ENCODE peak calls at places on chromosome 4, in six cellular contexts. One of them, this sample, is unnamed.

GRCh38 chr4:96183630-96184029 is 343.7 kb downstream of the PDHA2 start:
- DNase-seq in lung: no peak
- DNase-seq in fibroblast of lung: no peak
- DNase-seq in MM.1S: no peak
- DNase-seq in sigmoid colon: no peak
- DNase-seq in WERI-Rb-1: no peak
- DNase-seq in this sample: no peak

GRCh38 chr4:757111-757510 is 51.5 kb downstream of the PCGF3 start:
- DNase-seq in sigmoid colon: no peak
- DNase-seq in lung: no peak
- DNase-seq in WERI-Rb-1: no peak
- DNase-seq in fibroblast of lung: no peak
- DNase-seq in MM.1S: no peak
- DNase-seq in this sample: no peak

GRCh38 chr4:164753873-164754488 is at the start of gene SMIM31:
- DNase-seq in MM.1S: no peak
- DNase-seq in fibroblast of lung: no peak
- DNase-seq in WERI-Rb-1: no peak
- DNase-seq in lung: no peak
- DNase-seq in sigmoid colon: no peak
- DNase-seq in this sample: no peak

GRCh38 chr4:67131224-67131623 is 414.1 kb downstream of the CENPC start:
- DNase-seq in sigmoid colon: no peak
- DNase-seq in fibroblast of lung: peak
- DNase-seq in WERI-Rb-1: no peak
- DNase-seq in MM.1S: no peak
- DNase-seq in lung: no peak
- DNase-seq in this sample: no peak

GRCh38 chr4:188432328-188432727 is 293.1 kb downstream of the TRIML1 start:
- DNase-seq in MM.1S: no peak
- DNase-seq in sigmoid colon: no peak
- DNase-seq in lung: no peak
- DNase-seq in WERI-Rb-1: no peak
- DNase-seq in fibroblast of lung: no peak
- DNase-seq in this sample: no peak

GRCh38 chr4:53908661-53909078 is 155.7 kb downstream of the CHIC2 start:
- DNase-seq in lung: peak
- DNase-seq in MM.1S: peak
- DNase-seq in fibroblast of lung: peak
- DNase-seq in WERI-Rb-1: no peak
- DNase-seq in sigmoid colon: peak
- DNase-seq in this sample: peak

GRCh38 chr4:82043081-82043808 is 330.5 kb downstream of the HNRNPD start:
- DNase-seq in MM.1S: no peak
- DNase-seq in fibroblast of lung: no peak
- DNase-seq in sigmoid colon: no peak
- DNase-seq in WERI-Rb-1: peak
- DNase-seq in lung: peak
- DNase-seq in this sample: no peak

GRCh38 chr4:27775156-27775555 is 914.5 kb downstream of the STIM2 start:
- DNase-seq in sigmoid colon: no peak
- DNase-seq in lung: no peak
- DNase-seq in WERI-Rb-1: peak
- DNase-seq in fibroblast of lung: no peak
- DNase-seq in MM.1S: no peak
- DNase-seq in this sample: no peak

GRCh38 chr4:65521666-65522065 is 148.6 kb downstream of the EPHA5 start:
- DNase-seq in fibroblast of lung: no peak
- DNase-seq in MM.1S: no peak
- DNase-seq in lung: no peak
- DNase-seq in WERI-Rb-1: no peak
- DNase-seq in sigmoid colon: no peak
- DNase-seq in this sample: no peak

GRCh38 chr4:45648846-45649245 is 475.0 kb downstream of the GABRG1 start:
- DNase-seq in MM.1S: no peak
- DNase-seq in fibroblast of lung: no peak
- DNase-seq in WERI-Rb-1: no peak
- DNase-seq in lung: no peak
- DNase-seq in sigmoid colon: no peak
- DNase-seq in this sample: no peak

GRCh38 chr4:24764305-24764704 is 31.1 kb upstream of the SOD3 start:
- DNase-seq in WERI-Rb-1: no peak
- DNase-seq in sigmoid colon: no peak
- DNase-seq in lung: no peak
- DNase-seq in fibroblast of lung: no peak
- DNase-seq in MM.1S: no peak
- DNase-seq in this sample: no peak

GRCh38 chr4:149825336-149825735 is 9.7 kb upstream of the IQCM start:
- DNase-seq in MM.1S: no peak
- DNase-seq in fibroblast of lung: peak
- DNase-seq in WERI-Rb-1: no peak
- DNase-seq in sigmoid colon: no peak
- DNase-seq in lung: no peak
- DNase-seq in this sample: no peak

GRCh38 chr4:138981930-138982390 is 33.6 kb upstream of the NOCT start:
- DNase-seq in sigmoid colon: peak
- DNase-seq in lung: peak
- DNase-seq in fibroblast of lung: peak
- DNase-seq in WERI-Rb-1: no peak
- DNase-seq in MM.1S: no peak
- DNase-seq in this sample: peak

GRCh38 chr4:152266831-152267480 is 268.9 kb downstream of the FBXW7 start:
- DNase-seq in MM.1S: no peak
- DNase-seq in lung: no peak
- DNase-seq in sigmoid colon: no peak
- DNase-seq in fibroblast of lung: no peak
- DNase-seq in WERI-Rb-1: no peak
- DNase-seq in this sample: no peak

GRCh38 chr4:17665346-17665745 is 50.9 kb downstream of the MED28 start:
- DNase-seq in fibroblast of lung: no peak
- DNase-seq in lung: no peak
- DNase-seq in MM.1S: no peak
- DNase-seq in sigmoid colon: no peak
- DNase-seq in WERI-Rb-1: no peak
- DNase-seq in this sample: no peak

GRCh38 chr4:152529880-152530279 is 6.0 kb downstream of the FBXW7 start:
- DNase-seq in MM.1S: no peak
- DNase-seq in WERI-Rb-1: no peak
- DNase-seq in sigmoid colon: no peak
- DNase-seq in fibroblast of lung: no peak
- DNase-seq in lung: no peak
- DNase-seq in this sample: no peak

GRCh38 chr4:181770971-181771370 is 472.2 kb upstream of the TENM3 start:
- DNase-seq in fibroblast of lung: peak
- DNase-seq in MM.1S: no peak
- DNase-seq in lung: no peak
- DNase-seq in WERI-Rb-1: no peak
- DNase-seq in sigmoid colon: no peak
- DNase-seq in this sample: no peak

GRCh38 chr4:157115613-157116340 is 39.8 kb downstream of the GLRB start:
- DNase-seq in WERI-Rb-1: no peak
- DNase-seq in fibroblast of lung: peak
- DNase-seq in MM.1S: no peak
- DNase-seq in lung: no peak
- DNase-seq in sigmoid colon: no peak
- DNase-seq in this sample: no peak

GRCh38 chr4:21469438-21470032 is 479.0 kb downstream of the KCNIP4 start:
- DNase-seq in sigmoid colon: no peak
- DNase-seq in fibroblast of lung: peak
- DNase-seq in MM.1S: peak
- DNase-seq in WERI-Rb-1: no peak
- DNase-seq in lung: no peak
- DNase-seq in this sample: no peak

GRCh38 chr4:2799971-2800690 is 7.2 kb downstream of the SH3BP2 start:
- DNase-seq in WERI-Rb-1: no peak
- DNase-seq in MM.1S: no peak
- DNase-seq in fibroblast of lung: no peak
- DNase-seq in lung: no peak
- DNase-seq in sigmoid colon: peak
- DNase-seq in this sample: no peak

GRCh38 chr4:52059372-52059771 is 8.3 kb downstream of the SPATA18 start:
- DNase-seq in lung: no peak
- DNase-seq in WERI-Rb-1: no peak
- DNase-seq in fibroblast of lung: peak
- DNase-seq in MM.1S: no peak
- DNase-seq in sigmoid colon: no peak
- DNase-seq in this sample: no peak

GRCh38 chr4:1746265-1746691 is 25.0 kb downstream of the TACC3 start:
- DNase-seq in sigmoid colon: peak
- DNase-seq in WERI-Rb-1: peak
- DNase-seq in fibroblast of lung: peak
- DNase-seq in MM.1S: peak
- DNase-seq in lung: peak
- DNase-seq in this sample: no peak

GRCh38 chr4:79673898-79674297 is 265.9 kb upstream of the GK2 start:
- DNase-seq in lung: no peak
- DNase-seq in fibroblast of lung: no peak
- DNase-seq in WERI-Rb-1: no peak
- DNase-seq in sigmoid colon: no peak
- DNase-seq in MM.1S: no peak
- DNase-seq in this sample: no peak

GRCh38 chr4:89108068-89108467 is 3.3 kb upstream of the TIGD2 start:
- DNase-seq in fibroblast of lung: no peak
- DNase-seq in sigmoid colon: no peak
- DNase-seq in MM.1S: no peak
- DNase-seq in lung: no peak
- DNase-seq in WERI-Rb-1: no peak
- DNase-seq in this sample: no peak

GRCh38 chr4:68369474-68369805 is 19.6 kb upstream of the YTHDC1 start:
- DNase-seq in WERI-Rb-1: no peak
- DNase-seq in MM.1S: no peak
- DNase-seq in lung: no peak
- DNase-seq in fibroblast of lung: peak
- DNase-seq in sigmoid colon: no peak
- DNase-seq in this sample: no peak
- H3K4me3 ChIP-seq in WERI-Rb-1: no peak
- H3K4me3 ChIP-seq in MM.1S: no peak
- H3K4me3 ChIP-seq in lung: no peak
- H3K4me3 ChIP-seq in fibroblast of lung: no peak
- H3K4me3 ChIP-seq in sigmoid colon: no peak
- H3K4me3 ChIP-seq in this sample: no peak

DNA sequence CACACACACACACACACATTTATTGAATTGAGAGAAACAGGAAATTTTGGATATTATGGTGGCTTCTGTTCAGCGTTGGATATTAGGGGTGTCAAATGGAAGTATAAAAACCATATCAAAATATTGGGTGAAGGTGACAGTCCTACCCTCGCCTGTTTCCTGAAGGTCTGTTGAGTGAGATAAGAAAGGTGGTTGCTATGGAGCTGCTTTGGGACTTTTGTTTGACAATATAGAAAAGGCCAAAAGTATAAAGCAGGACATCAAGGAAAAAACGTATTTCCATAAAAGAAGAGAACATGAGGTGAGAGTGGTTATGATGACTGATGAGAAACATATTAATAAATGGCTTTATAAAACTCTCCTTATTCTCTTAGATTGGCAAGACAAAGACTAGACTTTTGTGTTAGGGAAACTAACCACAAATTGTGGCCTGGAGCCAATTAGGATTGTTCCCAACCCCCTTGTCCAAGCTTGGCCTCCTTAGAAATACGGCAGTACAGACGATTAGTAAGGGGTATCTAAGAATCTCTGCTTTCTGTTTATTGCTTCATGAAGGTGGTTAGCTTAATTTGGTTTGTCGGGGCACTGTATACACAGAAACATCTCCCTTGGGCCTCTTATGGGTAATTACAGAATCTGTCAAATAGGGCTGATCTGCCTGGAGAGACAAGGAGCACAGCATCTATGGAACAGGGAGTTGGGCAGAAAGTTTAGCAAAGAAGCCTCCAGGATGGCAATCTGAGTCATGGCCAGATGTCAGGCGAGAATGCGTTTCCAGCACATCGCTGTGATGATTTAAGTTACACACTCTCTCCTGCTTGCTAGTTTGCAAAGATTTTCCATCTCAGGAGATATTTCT is 198.0 kb downstream of the CBR4 start:
- DNase-seq in WERI-Rb-1: no peak
- DNase-seq in sigmoid colon: peak
- DNase-seq in fibroblast of lung: peak
- DNase-seq in MM.1S: no peak
- DNase-seq in lung: no peak
- DNase-seq in this sample: no peak
- H3K27ac ChIP-seq in WERI-Rb-1: no peak
- H3K27ac ChIP-seq in sigmoid colon: peak
- H3K27ac ChIP-seq in fibroblast of lung: peak
- H3K27ac ChIP-seq in MM.1S: no peak
- H3K27ac ChIP-seq in lung: peak
- H3K27ac ChIP-seq in this sample: no peak

GRCh38 chr4:20311863-20312262 is 60.2 kb downstream of the SLIT2 start:
- DNase-seq in lung: no peak
- DNase-seq in fibroblast of lung: peak
- DNase-seq in WERI-Rb-1: no peak
- DNase-seq in sigmoid colon: no peak
- DNase-seq in MM.1S: peak
- DNase-seq in this sample: peak

GRCh38 chr4:20301161-20301560 is 49.5 kb downstream of the SLIT2 start:
- DNase-seq in sigmoid colon: no peak
- DNase-seq in WERI-Rb-1: no peak
- DNase-seq in lung: no peak
- DNase-seq in MM.1S: no peak
- DNase-seq in fibroblast of lung: no peak
- DNase-seq in this sample: no peak

DNA sequence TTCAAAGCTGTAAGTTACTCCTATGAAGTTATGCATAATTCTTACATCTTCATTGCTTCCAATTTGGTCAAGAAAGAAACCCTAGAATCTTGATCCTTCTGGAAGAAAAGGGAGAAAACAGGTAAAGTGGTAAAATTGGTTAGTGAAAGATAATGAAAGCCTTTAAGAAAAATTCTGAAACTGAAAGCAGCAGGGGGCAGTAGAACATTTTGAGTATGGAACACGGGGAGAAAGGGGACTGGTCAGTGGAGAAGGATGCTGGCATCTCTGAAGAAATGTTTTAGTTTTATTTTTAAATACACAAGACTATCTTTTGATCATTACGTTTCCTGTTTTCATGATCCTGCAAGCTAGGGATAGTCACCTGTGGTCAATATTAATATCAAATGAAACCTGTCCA is 54.3 kb downstream of the SLIT2 start:
- DNase-seq in lung: no peak
- DNase-seq in WERI-Rb-1: peak
- DNase-seq in MM.1S: peak
- DNase-seq in fibroblast of lung: no peak
- DNase-seq in sigmoid colon: no peak
- DNase-seq in this sample: peak
- TF ChIP-seq CTCF in lung: no peak
- TF ChIP-seq CTCF in WERI-Rb-1: peak
- TF ChIP-seq CTCF in MM.1S: peak
- TF ChIP-seq CTCF in fibroblast of lung: peak
- TF ChIP-seq CTCF in sigmoid colon: no peak
- TF ChIP-seq CTCF in this sample: peak

DNA sequence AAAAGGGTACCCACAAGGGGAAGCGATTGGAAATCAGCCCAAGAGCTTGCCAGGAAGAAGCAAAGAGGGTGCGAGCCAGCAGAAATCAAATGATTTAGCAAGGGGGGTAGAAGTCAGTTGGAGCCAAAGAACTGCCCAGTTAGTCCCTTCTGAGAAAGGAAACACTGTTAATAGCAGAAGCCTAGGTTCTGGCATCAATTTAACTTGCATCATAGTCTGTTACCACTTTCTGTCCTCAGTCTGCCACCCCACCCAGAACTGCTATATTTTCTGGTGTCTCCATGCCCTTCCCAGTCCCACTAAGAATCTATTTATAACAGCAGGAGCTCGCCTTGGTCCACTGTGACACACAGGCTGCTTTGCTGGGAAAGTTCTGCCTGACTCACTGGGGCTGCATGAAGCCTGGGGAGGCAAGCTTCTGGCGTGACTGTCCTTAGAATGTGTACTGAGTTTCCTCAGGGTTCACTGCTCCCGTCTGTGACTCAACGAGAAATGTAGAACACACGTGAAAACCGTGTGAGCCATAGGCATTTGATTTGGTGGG is 157.8 kb upstream of the TTC29 start:
- DNase-seq in lung: no peak
- DNase-seq in WERI-Rb-1: no peak
- DNase-seq in fibroblast of lung: peak
- DNase-seq in sigmoid colon: peak
- DNase-seq in MM.1S: no peak
- DNase-seq in this sample: peak
- H3K4me3 ChIP-seq in lung: no peak
- H3K4me3 ChIP-seq in WERI-Rb-1: no peak
- H3K4me3 ChIP-seq in fibroblast of lung: no peak
- H3K4me3 ChIP-seq in sigmoid colon: no peak
- H3K4me3 ChIP-seq in MM.1S: no peak
- H3K4me3 ChIP-seq in this sample: no peak

This sample was measured in AG04450.